ENCODE peak calls at places on chromosomes 2 and 18, in seven cellular contexts. M, H, A, Z, U, D and W are unnamed samples.

GRCh38 chr2:20357588-20358394 is 7.1 kb upstream of the PUM2 start:
- DNase-seq in M (no peak), H (no peak), A (no peak), Z (no peak), U (no peak), D (no peak), W (no peak)

GRCh38 chr2:28457237-28457636 is 38.6 kb upstream of the PLB1 start:
- DNase-seq in M (peak; percentile 58), H (no peak), A (no peak), Z (peak; percentile 22), U (peak; percentile 59), D (no peak), W (no peak)

GRCh38 chr2:104915107-104915793 is 61.3 kb downstream of the POU3F3 start:
- DNase-seq in M (no peak), H (no peak), A (no peak), Z (no peak), U (no peak), D (no peak), W (no peak)

GRCh38 chr2:216661639-216662375 is 28.6 kb downstream of the IGFBP2 start:
- DNase-seq in M (no peak), H (no peak), A (no peak), Z (no peak), U (no peak), D (no peak), W (no peak)

GRCh38 chr2:240400319-240401161 is 34.9 kb upstream of the GPC1 start:
- DNase-seq in M (peak; percentile 24), H (no peak), A (no peak), Z (no peak), U (no peak), D (peak; percentile 77), W (no peak)

GRCh38 chr2:177239934-177240600 is 24.5 kb downstream of the NFE2L2 start:
- DNase-seq in M (no peak), H (peak; percentile 49), A (no peak), Z (no peak), U (no peak), D (no peak), W (peak; percentile 75)

GRCh38 chr2:96538487-96539214 is 2.1 kb downstream of the ARID5A start:
- DNase-seq in M (peak; percentile 91), H (no peak), A (peak; percentile 75), Z (peak; percentile 64), U (peak; percentile 88), D (no peak), W (peak; percentile 49)

GRCh38 chr2:39664478-39664877 is 1.2 kb upstream of the TMEM178A start:
- DNase-seq in M (no peak), H (no peak), A (no peak), Z (no peak), U (no peak), D (no peak), W (no peak)

GRCh38 chr2:35410431-35411061 is 945.0 kb upstream of the CRIM1 start:
- DNase-seq in M (peak; percentile 51), H (peak; percentile 29), A (peak; percentile 50), Z (peak; percentile 70), U (peak; percentile 73), D (peak; percentile 13), W (peak; percentile 47)

GRCh38 chr2:238162516-238163441 is 4.0 kb downstream of the ERFE start:
- DNase-seq in M (no peak), H (no peak), A (no peak), Z (no peak), U (peak; percentile 50), D (no peak), W (peak; percentile 32)

GRCh38 chr2:118250463-118250862 is 162.2 kb downstream of the INSIG2 start:
- DNase-seq in M (no peak), H (no peak), A (no peak), Z (peak; percentile 44), U (no peak), D (peak; percentile 12), W (no peak)

GRCh38 chr2:196230051-196230450 is 58.7 kb upstream of the STK17B start:
- DNase-seq in M (no peak), H (no peak), A (no peak), Z (no peak), U (no peak), D (no peak), W (no peak)

GRCh38 chr2:82656370-82656769 is 1802.7 kb downstream of the SUCLG1 start:
- DNase-seq in M (no peak), H (no peak), A (no peak), Z (no peak), U (no peak), D (no peak), W (no peak)
- H3K18ac ChIP-seq in M (no peak overlapping the region), H (no peak overlapping the region), A (no peak overlapping the region), Z (no peak overlapping the region), U (no peak overlapping the region), D (no peak overlapping the region), W (no peak overlapping the region)

DNA sequence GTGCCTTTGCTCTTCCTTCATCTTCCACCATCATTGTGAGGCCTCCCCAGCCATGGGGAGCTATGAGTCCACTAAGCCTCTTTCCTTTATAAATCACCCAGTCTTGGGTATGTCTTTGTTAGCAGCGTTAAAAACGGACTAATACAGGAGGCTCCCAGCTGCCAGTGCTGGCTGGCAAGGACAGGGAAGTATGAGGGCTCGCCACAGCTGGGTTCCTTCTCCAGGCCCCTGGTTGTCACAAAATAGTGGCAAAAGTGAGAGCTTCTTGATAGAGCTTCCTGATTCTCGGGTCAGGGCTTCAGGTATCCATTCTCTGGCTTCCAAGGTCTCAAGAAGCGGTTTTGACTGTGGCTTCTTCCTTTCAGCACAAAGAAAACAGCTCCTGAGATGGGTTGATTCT is 85.0 kb downstream of the ZNF516 start:
- DNase-seq in M (peak; percentile 12), H (no peak), A (no peak), Z (no peak), U (no peak), D (no peak), W (no peak)
- H3K4me1 ChIP-seq in M (no peaks in the 10 kb centered on the region), H (peaks cover 5% of the 10 kb centered on the region), A (peaks cover 6% of the 10 kb centered on the region), Z (no peaks in the 10 kb centered on the region), U (peaks cover 2% of the 10 kb centered on the region), D (peaks cover 2% of the 10 kb centered on the region), W (peaks cover 19% of the 10 kb centered on the region)

GRCh38 chr2:2732331-2733119 is 401.4 kb upstream of the MYT1L start:
- DNase-seq in M (no peak), H (no peak), A (no peak), Z (no peak), U (no peak), D (no peak), W (no peak)

GRCh38 chr2:2734308-2734707 is 403.2 kb upstream of the MYT1L start:
- DNase-seq in M (no peak), H (no peak), A (no peak), Z (no peak), U (no peak), D (no peak), W (no peak)

GRCh38 chr2:2733818-2734217 is 402.7 kb upstream of the MYT1L start:
- DNase-seq in M (no peak), H (no peak), A (no peak), Z (no peak), U (no peak), D (no peak), W (no peak)

GRCh38 chr2:2731885-2732284 is 400.8 kb upstream of the MYT1L start:
- DNase-seq in M (no peak), H (no peak), A (no peak), Z (no peak), U (no peak), D (no peak), W (no peak)

DNA sequence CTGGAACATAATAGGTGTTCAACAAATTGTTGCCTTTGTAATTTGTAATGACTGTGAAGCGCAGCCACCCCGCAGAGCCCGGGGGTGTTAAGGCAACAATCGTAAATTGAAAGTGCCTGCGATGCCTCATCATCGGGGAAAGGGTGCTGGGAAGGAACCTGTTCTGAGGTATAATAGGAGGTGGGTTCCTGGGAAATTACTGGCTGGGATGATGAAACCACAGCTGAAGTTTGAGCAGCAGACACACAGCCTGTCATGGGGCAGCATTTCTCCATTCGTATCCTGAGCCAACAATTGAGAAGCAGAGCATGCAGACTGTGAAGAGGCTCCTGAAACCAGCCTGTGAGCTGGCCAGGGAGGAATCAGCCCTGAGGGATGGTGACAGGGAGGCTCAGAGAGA is 404.0 kb upstream of the MYT1L start:
- DNase-seq in M (no peak), H (no peak), A (no peak), Z (peak; percentile 29), U (no peak), D (no peak), W (no peak)
- H3K18ac ChIP-seq in M (no peak overlapping the region), H (no peak overlapping the region), A (no peak overlapping the region), Z (no peak overlapping the region), U (no peak overlapping the region), D (no peak overlapping the region), W (no peak overlapping the region)

GRCh38 chr2:113124984-113125855 is 2.2 kb upstream of the IL1RN start:
- DNase-seq in M (no peak), H (no peak), A (no peak), Z (no peak), U (no peak), D (peak; percentile 53), W (peak; percentile 18)
- H3K4me1 ChIP-seq in M (no peaks in the 10 kb centered on the region), H (no peaks in the 10 kb centered on the region), A (no peaks in the 10 kb centered on the region), Z (no peaks in the 10 kb centered on the region), U (no peaks in the 10 kb centered on the region), D (no peaks in the 10 kb centered on the region), W (no peaks in the 10 kb centered on the region)

GRCh38 chr2:63283273-63283672 is 232.6 kb downstream of the OTX1 start:
- DNase-seq in M (no peak), H (no peak), A (no peak), Z (no peak), U (no peak), D (no peak), W (no peak)

GRCh38 chr2:63287961-63288360 is 237.3 kb downstream of the OTX1 start:
- DNase-seq in M (no peak), H (no peak), A (no peak), Z (no peak), U (no peak), D (no peak), W (no peak)
- H3K18ac ChIP-seq in M (no peak overlapping the region), H (no peak overlapping the region), A (no peak overlapping the region), Z (no peak overlapping the region), U (no peak overlapping the region), D (no peak overlapping the region), W (no peak overlapping the region)